ENCODE peak calls at places on chromosome 1, in ten cellular contexts. S is NT2/D1; G is stimulated activated CD8-positive, alpha-beta memory T cell treated with anti-CD3 and anti-CD28 coated beads, Interleukin-4, amount 100 ng/mL, for 48 hours; N is nephron progenitor cell; X is HEK293T; D is osteocyte; C is GM03348; Q is amygdala; L is iPS-NIHi11; V is HFFc6. H is an unnamed sample.

GRCh38 chr1:94207695-94208094 is 29.7 kb downstream of the ARHGAP29 start:
- DNase-seq in D (no peak), N (no peak), Q (no peak), L (no peak), X (no peak), C (no peak), V (no peak), S (no peak), G (no peak), H (no peak)

GRCh38 chr1:225735252-225736149 is 42.1 kb upstream of the SRP9 start:
- DNase-seq in V (peak; percentile 94), D (peak; percentile 84), Q (peak; percentile 9), S (no peak), N (peak; percentile 13), G (no peak), C (peak; percentile 89), X (no peak), L (peak; percentile 28), H (peak; percentile 64)

GRCh38 chr1:22805672-22806038 is 95.0 kb downstream of the EPHB2 start:
- DNase-seq in G (no peak), D (no peak), X (no peak), Q (no peak), L (peak; percentile 71), N (no peak), C (no peak), V (no peak), S (no peak), H (no peak)

GRCh38 chr1:226798427-226799411 is 59.6 kb upstream of the ITPKB start:
- DNase-seq in X (no peak), C (no peak), V (no peak), S (no peak), D (no peak), L (no peak), G (peak; percentile 80), Q (no peak), N (no peak), H (no peak)

GRCh38 chr1:13731897-13732296 is 31.9 kb downstream of the PRDM2 start:
- DNase-seq in G (no peak), S (no peak), D (no peak), C (no peak), N (no peak), X (no peak), Q (no peak), L (no peak), V (no peak), H (no peak)

GRCh38 chr1:44327679-44328491 is 27.2 kb downstream of the ERI3 start:
- DNase-seq in G (no peak), V (peak; percentile 100), C (peak; percentile 95), L (peak; percentile 66), S (peak; percentile 85), N (no peak), X (peak; percentile 58), D (peak; percentile 97), Q (peak; percentile 54), H (peak; percentile 80)

GRCh38 chr1:119742193-119742592 is 26.5 kb downstream of the HMGCS2 start:
- DNase-seq in D (no peak), L (no peak), Q (no peak), S (no peak), G (no peak), V (peak; percentile 11), N (no peak), C (peak; percentile 52), X (no peak), H (no peak)

GRCh38 chr1:202213361-202214088 is 19.9 kb downstream of the LGR6 start:
- DNase-seq in X (peak; percentile 49), S (peak; percentile 57), Q (no peak), V (no peak), C (no peak), G (no peak), N (no peak), D (no peak), L (peak; percentile 83), H (peak; percentile 37)

GRCh38 chr1:44484155-44484688 is 79.2 kb downstream of the RNF220 start:
- DNase-seq in X (peak; percentile 42), G (no peak), S (peak; percentile 59), L (peak; percentile 64), D (no peak), C (peak; percentile 21), V (no peak), N (no peak), Q (no peak), H (no peak)

GRCh38 chr1:114153621-114154145 is at the start of gene SYT6:
- DNase-seq in D (no peak), G (peak; percentile 27), S (no peak), V (no peak), L (peak; percentile 50), C (no peak), Q (no peak), N (peak; percentile 50), X (peak; percentile 54), H (peak; percentile 79)

GRCh38 chr1:226027861-226028260 is 28.7 kb upstream of the SDE2 start:
- DNase-seq in G (no peak), V (no peak), Q (no peak), C (no peak), X (no peak), N (no peak), S (no peak), D (no peak), L (no peak), H (no peak)

GRCh38 chr1:222975472-222976122 is 160.8 kb downstream of the DISP1 start:
- DNase-seq in X (no peak), N (no peak), S (no peak), V (no peak), L (no peak), C (peak; percentile 15), Q (no peak), D (no peak), G (no peak), H (no peak)

GRCh38 chr1:56135864-56136147 is 443.6 kb downstream of the PLPP3 start:
- DNase-seq in V (no peak), N (no peak), C (no peak), D (no peak), S (no peak), L (no peak), Q (no peak), X (no peak), G (no peak), H (no peak)

GRCh38 chr1:202249846-202250245 is 56.2 kb downstream of the LGR6 start:
- DNase-seq in V (no peak), S (no peak), C (peak; percentile 76), L (no peak), G (no peak), D (no peak), Q (peak; percentile 32), N (no peak), X (no peak), H (no peak)

GRCh38 chr1:6703016-6703415 is 1.4 kb upstream of the DNAJC11 start:
- DNase-seq in C (peak; percentile 14), L (no peak), Q (no peak), V (no peak), N (no peak), X (no peak), D (no peak), G (no peak), S (no peak), H (no peak)

GRCh38 chr1:101540161-101540560 is 303.3 kb downstream of the S1PR1 start:
- DNase-seq in Q (no peak), X (no peak), V (no peak), N (no peak), S (no peak), D (no peak), G (no peak), L (no peak), C (no peak), H (no peak)

GRCh38 chr1:111792249-111792648 is 36.5 kb downstream of the DDX20 start:
- DNase-seq in C (no peak), S (no peak), N (no peak), X (no peak), D (no peak), Q (no peak), V (no peak), G (no peak), L (no peak), H (no peak)

GRCh38 chr1:94614168-94614815 is 72.7 kb upstream of the F3 start:
- DNase-seq in D (no peak), S (no peak), Q (no peak), L (no peak), G (no peak), V (no peak), X (no peak), N (no peak), C (no peak), H (no peak)

GRCh38 chr1:116825735-116826438 is 71.7 kb downstream of the CD2 start:
- DNase-seq in S (no peak), N (peak; percentile 26), D (no peak), X (peak; percentile 53), C (no peak), L (no peak), Q (no peak), G (no peak), V (no peak), H (peak; percentile 54)

H was measured in A673.